ENCODE peak calls at places on chromosomes 6 and 20, in six cellular contexts. V is stomach, K is heart left ventricle, Y is tibial nerve, C is A549, J is gastrocnemius medialis. P is an unnamed sample.

GRCh38 chr6:104161960-104162669 is 697.6 kb downstream of the HACE1 start:
- DNase-seq in V (no peak), K (no peak), Y (no peak), C (peak), J (no peak), P (no peak)

GRCh38 chr20:62668441-62669027 is 26.2 kb downstream of the SLCO4A1 start:
- DNase-seq in V (peak), K (peak), Y (no peak), C (peak), J (peak), P (no peak)

GRCh38 chr20:41510224-41510623 is 108.0 kb downstream of the CHD6 start:
- DNase-seq in V (no peak), K (peak), Y (no peak), C (no peak), J (peak), P (no peak)

GRCh38 chr20:37935435-37935834 is 32.5 kb downstream of the VSTM2L start:
- DNase-seq in V (no peak), K (no peak), Y (no peak), C (no peak), J (no peak), P (no peak)

GRCh38 chr6:125678601-125679000 is 70.8 kb upstream of the HEY2 start:
- DNase-seq in V (no peak), K (no peak), Y (no peak), C (no peak), J (no peak), P (no peak)

GRCh38 chr6:133817460-133818047 is 71.4 kb upstream of the TCF21 start:
- DNase-seq in V (no peak), K (no peak), Y (no peak), C (no peak), J (no peak), P (no peak)

GRCh38 chr6:124859366-124859765 is 102.9 kb upstream of the RNF217 start:
- DNase-seq in V (no peak), K (no peak), Y (no peak), C (no peak), J (no peak), P (no peak)

GRCh38 chr6:10000461-10000992 is 414.3 kb downstream of the TFAP2A start:
- DNase-seq in V (no peak), K (no peak), Y (no peak), C (peak), J (no peak), P (no peak)

GRCh38 chr6:101509556-101509955 is 116.0 kb downstream of the GRIK2 start:
- DNase-seq in V (no peak), K (no peak), Y (no peak), C (peak), J (no peak), P (no peak)

GRCh38 chr20:45322952-45323383 is 14.9 kb upstream of the MATN4 start:
- DNase-seq in V (peak), K (peak), Y (no peak), C (peak), J (peak), P (no peak)

GRCh38 chr6:80425089-80425823 is 318.8 kb downstream of the BCKDHB start:
- DNase-seq in V (no peak), K (no peak), Y (no peak), C (no peak), J (no peak), P (no peak)

GRCh38 chr6:36852481-36853147 is 13.4 kb upstream of the CPNE5 start:
- DNase-seq in V (no peak), K (peak), Y (no peak), C (no peak), J (peak), P (no peak)

GRCh38 chr20:54514020-54514607 is 38.7 kb downstream of the DOK5 start:
- DNase-seq in V (no peak), K (no peak), Y (no peak), C (no peak), J (no peak), P (no peak)

GRCh38 chr20:595330-596308 is 14.5 kb downstream of the TCF15 start:
- DNase-seq in V (no peak), K (peak), Y (no peak), C (no peak), J (no peak), P (no peak)

GRCh38 chr20:49674383-49675352 is 39.0 kb downstream of the B4GALT5 start:
- DNase-seq in V (no peak), K (no peak), Y (no peak), C (peak), J (no peak), P (no peak)

GRCh38 chr6:110629153-110629552 is 152.7 kb upstream of the SLC22A16 start:
- DNase-seq in V (no peak), K (no peak), Y (no peak), C (no peak), J (no peak), P (no peak)

GRCh38 chr6:101351173-101351572 is 42.3 kb upstream of the GRIK2 start:
- DNase-seq in V (no peak), K (no peak), Y (no peak), C (no peak), J (no peak), P (no peak)

GRCh38 chr20:25299801-25300200 is 51.9 kb downstream of the PYGB start:
- DNase-seq in V (no peak), K (peak), Y (no peak), C (no peak), J (no peak), P (no peak)

GRCh38 chr6:133804263-133804662 is 84.7 kb upstream of the TCF21 start:
- DNase-seq in V (no peak), K (no peak), Y (no peak), C (no peak), J (peak), P (no peak)

GRCh38 chr20:62765432-62766070 is 30.7 kb upstream of the MRGBP start:
- DNase-seq in V (no peak), K (peak), Y (no peak), C (no peak), J (no peak), P (no peak)

GRCh38 chr6:56944651-56945050 is 10.3 kb upstream of the BEND6 start:
- DNase-seq in V (no peak), K (no peak), Y (no peak), C (no peak), J (no peak), P (no peak)

GRCh38 chr6:3212261-3212660 is 15.2 kb downstream of the TUBB2B start:
- DNase-seq in V (no peak), K (no peak), Y (no peak), C (no peak), J (no peak), P (no peak)

GRCh38 chr20:31260326-31260932 is 3.0 kb downstream of the DEFB115 start:
- DNase-seq in V (no peak), K (no peak), Y (no peak), C (peak), J (no peak), P (no peak)

GRCh38 chr6:83633609-83634008 is 75.3 kb downstream of the SNAP91 start:
- DNase-seq in V (no peak), K (no peak), Y (no peak), C (no peak), J (no peak), P (no peak)
- H3K4me3 ChIP-seq in V (no peak), K (no peak), Y (no peak), C (no peak), J (no peak), P (no peak)

GRCh38 chr20:63978319-63979220 is 872 bp downstream of the SAMD10 start:
- DNase-seq in V (peak), K (peak), Y (no peak), C (no peak), J (peak), P (no peak)
- TF ChIP-seq POLR2A in V (no peak), K (no peak), Y (no peak), C (no peak), J (no peak), P (no peak)

DNA sequence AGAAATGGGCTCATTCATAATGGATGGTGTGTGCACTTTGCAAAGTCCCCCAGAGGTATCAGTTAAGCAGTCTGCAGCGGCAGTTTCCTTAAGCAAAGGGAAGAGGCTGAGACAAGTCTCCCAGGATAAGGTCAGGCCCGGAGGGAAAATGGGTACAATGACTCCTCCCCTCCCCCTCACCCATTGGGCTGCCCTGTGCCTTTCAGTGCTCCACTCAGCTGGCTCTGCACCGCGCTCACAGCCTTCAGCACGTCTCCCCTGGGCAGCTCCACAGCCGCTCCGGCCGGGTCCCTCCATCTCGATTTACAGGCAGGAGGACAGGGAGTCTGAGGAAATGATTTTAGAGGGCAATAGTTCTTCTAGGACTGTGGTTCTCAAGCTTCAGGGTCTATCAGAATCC is 264.8 kb downstream of the LRFN2 start:
- DNase-seq in V (no peak), K (no peak), Y (no peak), C (no peak), J (no peak), P (no peak)
- TF ChIP-seq CTCF in V (no peak), K (no peak), Y (no peak), C (no peak), J (no peak), P (no peak)

DNA sequence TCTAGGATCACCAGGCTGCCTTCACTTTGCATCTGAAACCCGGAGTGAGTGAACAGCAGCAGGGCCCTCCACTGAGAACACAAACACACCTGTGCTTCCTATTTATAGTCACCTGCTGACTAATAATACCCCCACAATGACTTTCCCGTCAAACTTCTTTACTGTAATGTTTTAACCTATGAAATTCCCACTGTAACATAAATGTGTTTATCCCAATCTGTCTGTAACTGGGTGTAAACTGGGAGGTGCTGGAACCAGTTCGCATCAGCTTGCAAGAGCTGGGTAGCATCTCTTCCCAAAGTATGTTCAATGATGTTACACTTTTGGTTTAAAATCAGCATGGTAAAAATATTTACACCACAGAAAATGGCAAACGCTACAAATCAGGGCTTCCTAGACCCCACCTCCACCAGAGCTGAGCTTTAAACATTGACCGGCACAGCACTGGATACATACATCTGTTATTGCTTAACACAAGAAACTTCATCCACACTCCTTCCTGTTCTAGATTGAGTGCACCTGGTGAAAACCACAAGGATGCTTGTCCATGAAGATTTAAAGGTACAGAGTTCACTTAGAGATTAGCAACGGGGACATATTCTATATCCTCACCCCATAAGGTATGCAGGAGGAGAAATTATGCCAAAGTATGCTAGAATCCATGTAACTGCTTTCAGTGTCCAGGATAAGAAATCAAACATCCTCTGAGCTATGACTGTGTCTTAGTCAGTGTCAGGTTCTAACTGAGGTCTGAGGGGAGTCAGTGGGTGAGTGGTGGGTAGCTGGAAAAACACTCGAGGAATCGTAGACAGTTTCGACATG is 79.0 kb downstream of the ALDH8A1 start:
- DNase-seq in V (no peak), K (no peak), Y (no peak), C (no peak), J (no peak), P (no peak)
- H3K4me3 ChIP-seq in V (no peak), K (no peak), Y (no peak), C (no peak), J (no peak), P (no peak)

GRCh38 chr20:33658929-33659328 is 3.2 kb upstream of the C20orf144 start:
- DNase-seq in V (no peak), K (no peak), Y (no peak), C (no peak), J (no peak), P (no peak)

GRCh38 chr20:33662172-33662571 is at the start of gene C20orf144:
- DNase-seq in V (no peak), K (no peak), Y (no peak), C (no peak), J (no peak), P (no peak)

GRCh38 chr20:33659341-33660034 is 2.6 kb upstream of the C20orf144 start:
- DNase-seq in V (no peak), K (no peak), Y (no peak), C (no peak), J (no peak), P (no peak)

GRCh38 chr20:33660035-33660684 is 2.0 kb upstream of the C20orf144 start:
- DNase-seq in V (no peak), K (no peak), Y (no peak), C (no peak), J (no peak), P (no peak)

DNA sequence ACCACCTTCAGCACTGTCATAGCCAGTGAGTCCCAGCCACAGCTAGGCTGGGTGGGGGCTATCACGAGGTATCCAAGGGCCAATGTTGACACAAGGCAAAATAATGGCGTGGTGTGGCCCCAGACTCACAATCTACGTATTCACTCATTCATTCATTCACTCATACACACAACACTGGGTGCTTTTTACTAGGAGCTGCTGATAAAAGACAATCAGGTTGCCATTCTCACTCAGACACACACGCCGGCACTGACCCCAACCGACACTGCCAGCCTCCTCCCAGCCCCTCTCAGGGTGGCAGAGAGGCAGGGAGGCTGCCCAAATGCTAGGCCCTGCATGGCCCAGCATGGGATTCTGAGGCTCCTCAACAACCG is 1.5 kb upstream of the C20orf144 start:
- DNase-seq in V (no peak), K (no peak), Y (no peak), C (no peak), J (no peak), P (no peak)
- TF ChIP-seq POLR2A in V (no peak), K (no peak), Y (no peak), C (no peak), J (no peak), P (no peak)

P was measured in vagina.